ENCODE peak calls at places on chromosomes 3 and 15, in nine cellular contexts. O, J, W, H, X, V, K, R and B are unnamed samples.
A peak's percentile ranks its signal among the peaks of the same experiment; 100 is the strongest.

GRCh38 chr15:92901053-92901761 is 1.1 kb downstream of the CHD2 start:
- DNase-seq in O (no peak), J (no peak), W (no peak), H (no peak), X (no peak), V (no peak), K (no peak), R (no peak), B (no peak)

GRCh38 chr3:47266709-47267489 is 15.7 kb downstream of the KIF9 start:
- DNase-seq in O (peak; percentile 91), J (peak; percentile 88), W (no peak), H (peak; percentile 89), X (peak; percentile 87), V (peak; percentile 52), K (peak; percentile 63), R (no peak), B (no peak)

GRCh38 chr3:187291512-187292132 is at the start of gene MASP1:
- DNase-seq in O (no peak), J (no peak), W (peak; percentile 75), H (no peak), X (peak; percentile 51), V (no peak), K (no peak), R (no peak), B (peak; percentile 32)

GRCh38 chr3:106183762-106184391 is 315.1 kb upstream of the CBLB start:
- DNase-seq in O (peak; percentile 75), J (no peak), W (no peak), H (no peak), X (no peak), V (no peak), K (no peak), R (no peak), B (no peak)

GRCh38 chr3:112351036-112351435 is 18.1 kb downstream of the CD200 start:
- DNase-seq in O (no peak), J (no peak), W (no peak), H (no peak), X (no peak), V (no peak), K (no peak), R (no peak), B (no peak)

GRCh38 chr3:124298951-124299350 is 307.0 kb upstream of the ROPN1 start:
- DNase-seq in O (no peak), J (no peak), W (no peak), H (no peak), X (no peak), V (no peak), K (no peak), R (no peak), B (no peak)

GRCh38 chr3:41131224-41131623 is 68.1 kb upstream of the CTNNB1 start:
- DNase-seq in O (peak; percentile 20), J (no peak), W (peak; percentile 23), H (no peak), X (no peak), V (no peak), K (no peak), R (peak; percentile 47), B (no peak)

GRCh38 chr15:68341851-68342336 is 64.3 kb downstream of the FEM1B start:
- DNase-seq in O (no peak), J (peak; percentile 64), W (no peak), H (no peak), X (peak; percentile 66), V (no peak), K (no peak), R (no peak), B (no peak)

GRCh38 chr3:168094877-168095610 is 680 bp downstream of the GOLIM4 start:
- DNase-seq in O (peak; percentile 52), J (peak; percentile 78), W (peak; percentile 81), H (peak; percentile 80), X (peak; percentile 41), V (peak; percentile 55), K (peak; percentile 72), R (peak; percentile 85), B (peak; percentile 51)

GRCh38 chr3:186519021-186519658 is 25.0 kb downstream of the CRYGS start:
- DNase-seq in O (no peak), J (no peak), W (no peak), H (no peak), X (no peak), V (no peak), K (no peak), R (no peak), B (no peak)

GRCh38 chr15:77907824-77908751 is 169.4 kb downstream of the TBC1D2B start:
- DNase-seq in O (peak; percentile 39), J (no peak), W (peak; percentile 91), H (peak; percentile 57), X (no peak), V (peak; percentile 65), K (peak; percentile 84), R (peak; percentile 72), B (peak; percentile 75)

GRCh38 chr15:93428807-93429351 is 339.9 kb upstream of the RGMA start:
- DNase-seq in O (no peak), J (no peak), W (no peak), H (no peak), X (no peak), V (no peak), K (no peak), R (no peak), B (no peak)

GRCh38 chr3:38168988-38169363 is 3.6 kb downstream of the OXSR1 start:
- DNase-seq in O (peak; percentile 42), J (no peak), W (no peak), H (no peak), X (no peak), V (no peak), K (no peak), R (no peak), B (no peak)

GRCh38 chr3:47661121-47661752 is 82.6 kb upstream of the CSPG5 start:
- DNase-seq in O (peak; percentile 69), J (no peak), W (no peak), H (no peak), X (peak; percentile 23), V (peak; percentile 74), K (no peak), R (no peak), B (no peak)

GRCh38 chr15:80234883-80235282 is 17.1 kb downstream of the CTXND1 start:
- DNase-seq in O (no peak), J (peak; percentile 55), W (peak; percentile 73), H (no peak), X (no peak), V (peak; percentile 24), K (peak; percentile 44), R (no peak), B (no peak)

GRCh38 chr15:94293411-94294402 is 62.3 kb downstream of the MCTP2 start:
- DNase-seq in O (peak; percentile 37), J (no peak), W (no peak), H (no peak), X (no peak), V (no peak), K (no peak), R (no peak), B (no peak)

GRCh38 chr3:64783200-64783599 is 95.4 kb upstream of the ADAMTS9 start:
- DNase-seq in O (no peak), J (no peak), W (no peak), H (no peak), X (no peak), V (no peak), K (no peak), R (no peak), B (no peak)

DNA sequence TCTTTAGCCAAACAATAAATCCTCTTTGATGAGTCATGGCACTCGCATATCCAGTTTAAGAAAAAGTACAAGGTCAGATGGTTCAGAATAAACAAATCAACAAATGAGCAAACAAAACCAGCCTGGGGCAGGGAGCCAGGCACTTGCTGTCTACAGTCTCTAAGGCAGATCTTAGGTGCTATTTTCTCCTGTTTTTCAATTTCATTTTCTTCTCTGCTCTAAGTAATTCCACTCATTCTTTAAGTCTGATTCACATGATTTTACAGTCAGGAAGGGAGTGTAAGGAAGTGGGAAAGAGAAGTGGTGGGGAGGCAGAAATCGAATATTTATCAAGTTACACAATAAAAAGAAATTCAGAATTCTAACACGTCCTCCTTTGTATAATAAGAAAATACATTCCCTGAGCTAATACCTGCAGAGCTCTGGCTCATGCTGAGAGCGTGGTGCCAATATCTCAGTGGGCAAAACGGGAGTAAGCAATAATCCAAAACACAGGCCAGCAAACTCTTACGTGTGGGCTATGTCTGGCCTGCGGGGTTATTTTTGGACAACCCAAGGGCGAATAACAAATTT is 298.6 kb downstream of the ADAMTS17 start:
- DNase-seq in O (peak; percentile 87), J (no peak), W (no peak), H (no peak), X (no peak), V (no peak), K (no peak), R (peak; percentile 20), B (no peak)
- H3K4me3 ChIP-seq in O (peak overlapping the region; percentile 30), J (no peak overlapping the region), W (no peak overlapping the region), H (no peak overlapping the region), X (no peak overlapping the region), V (no peak overlapping the region), K (no peak overlapping the region), R (no peak overlapping the region), B (no peak overlapping the region)

GRCh38 chr3:197443506-197443905 is 112.3 kb downstream of the BDH1 start:
- DNase-seq in O (no peak), J (no peak), W (no peak), H (no peak), X (no peak), V (no peak), K (no peak), R (no peak), B (peak; percentile 50)
- H3K36me3 ChIP-seq in O (no peaks in the 10 kb centered on the region), J (no peaks in the 10 kb centered on the region), W (no peaks in the 10 kb centered on the region), H (no peaks in the 10 kb centered on the region), X (no peaks in the 10 kb centered on the region), V (no peaks in the 10 kb centered on the region), K (no peaks in the 10 kb centered on the region), R (no peaks in the 10 kb centered on the region), B (no peaks in the 10 kb centered on the region)

GRCh38 chr3:185052631-185053030 is 100.2 kb downstream of the C3orf70 start:
- DNase-seq in O (no peak), J (no peak), W (peak; percentile 41), H (no peak), X (no peak), V (no peak), K (no peak), R (no peak), B (no peak)
- H3K27ac ChIP-seq in O (no peak overlapping the region), J (no peak overlapping the region), W (no peak overlapping the region), H (no peak overlapping the region), X (no peak overlapping the region), V (no peak overlapping the region), K (no peak overlapping the region), R (no peak overlapping the region), B (no peak overlapping the region)

GRCh38 chr3:177946965-177947364 is 589.3 kb upstream of the KCNMB2 start:
- DNase-seq in O (no peak), J (no peak), W (no peak), H (no peak), X (no peak), V (no peak), K (no peak), R (no peak), B (no peak)

GRCh38 chr3:177945999-177946398 is 590.2 kb upstream of the KCNMB2 start:
- DNase-seq in O (no peak), J (no peak), W (no peak), H (no peak), X (no peak), V (no peak), K (no peak), R (no peak), B (no peak)

GRCh38 chr3:177948716-177949422 is 587.4 kb upstream of the KCNMB2 start:
- DNase-seq in O (no peak), J (no peak), W (no peak), H (no peak), X (no peak), V (no peak), K (no peak), R (no peak), B (no peak)

GRCh38 chr3:177946515-177946914 is 589.7 kb upstream of the KCNMB2 start:
- DNase-seq in O (no peak), J (no peak), W (no peak), H (no peak), X (no peak), V (no peak), K (no peak), R (no peak), B (no peak)

GRCh38 chr3:177947901-177948300 is 588.3 kb upstream of the KCNMB2 start:
- DNase-seq in O (no peak), J (no peak), W (no peak), H (no peak), X (no peak), V (no peak), K (no peak), R (no peak), B (no peak)
- H3K4me3 ChIP-seq in O (no peak overlapping the region), J (no peak overlapping the region), W (no peak overlapping the region), H (no peak overlapping the region), X (no peak overlapping the region), V (no peak overlapping the region), K (no peak overlapping the region), R (no peak overlapping the region), B (no peak overlapping the region)